ENCODE peak calls at places on chromosomes 13 and 19, in four cellular contexts. G is uterus, T is upper lobe of right lung, E is H9. O is an unnamed sample.

GRCh38 chr19:52007805-52008557 is at the start of gene ZNF615:
- DNase-seq in E (peak), G (peak), T (peak), O (peak)

GRCh38 chr13:79810671-79811070 is 329.7 kb downstream of the NDFIP2 start:
- DNase-seq in E (no peak), T (no peak), G (no peak), O (no peak)

GRCh38 chr13:111886217-111886945 is 180.6 kb upstream of the SOX1 start:
- DNase-seq in E (no peak), T (no peak), G (no peak), O (no peak)

GRCh38 chr13:109743706-109744453 is 42.5 kb downstream of the IRS2 start:
- DNase-seq in E (peak), T (no peak), G (peak), O (no peak)

GRCh38 chr13:20230913-20231838 is 943 bp downstream of the GJB6 start:
- DNase-seq in T (no peak), G (no peak), E (peak), O (peak)

GRCh38 chr13:111908391-111908790 is 158.6 kb upstream of the SOX1 start:
- DNase-seq in G (no peak), T (no peak), E (peak), O (no peak)

GRCh38 chr19:35856001-35856400 is 710 bp upstream of the KIRREL2 start:
- DNase-seq in T (no peak), G (no peak), E (peak), O (no peak)

GRCh38 chr13:71864981-71865857 is 1.8 kb downstream of the DACH1 start:
- DNase-seq in G (peak), E (peak), T (peak), O (peak)

GRCh38 chr19:17404015-17404414 is 1.4 kb downstream of the BST2 start:
- DNase-seq in E (peak), G (no peak), T (no peak), O (no peak)

GRCh38 chr13:99172951-99173350 is 27.7 kb upstream of the UBAC2 start:
- DNase-seq in E (no peak), T (no peak), G (no peak), O (no peak)

GRCh38 chr13:30355405-30355741 is 48.0 kb upstream of the KATNAL1 start:
- DNase-seq in T (peak), E (peak), G (no peak), O (peak)

GRCh38 chr19:4343056-4343844 is at the start of gene MPND:
- DNase-seq in G (peak), T (peak), E (peak), O (peak)

GRCh38 chr19:897442-898039 is 4.3 kb downstream of the RNU6-9 start:
- DNase-seq in E (peak), G (no peak), T (no peak), O (no peak)
- TF ChIP-seq CTCF in E (peak), G (no peak), T (no peak), O (no peak)

GRCh38 chr19:14318873-14319272 is 62.4 kb upstream of the ADGRE5 start:
- DNase-seq in G (no peak), T (no peak), E (peak), O (peak)
- TF ChIP-seq CTCF in G (no peak), T (peak), E (peak), O (peak)

GRCh38 chr19:54429176-54429495 is 13.9 kb downstream of the TTYH1 start:
- DNase-seq in G (no peak), E (no peak), T (no peak), O (no peak)
- TF ChIP-seq CTCF in G (no peak), E (no peak), T (no peak), O (no peak)

GRCh38 chr13:24308068-24308445 is 1.3 kb upstream of the C1QTNF9 start:
- DNase-seq in E (no peak), G (no peak), T (no peak), O (no peak)

GRCh38 chr13:24308488-24309020 is 826 bp upstream of the C1QTNF9 start:
- DNase-seq in E (no peak), G (no peak), T (no peak), O (no peak)

GRCh38 chr13:24313449-24313848 is 4.1 kb downstream of the C1QTNF9 start:
- DNase-seq in G (no peak), T (no peak), E (no peak), O (no peak)
- TF ChIP-seq CTCF in G (no peak), T (peak), E (peak), O (no peak)

GRCh38 chr13:25192489-25192888 is 20.4 kb upstream of the AMER2 start:
- DNase-seq in E (no peak), G (no peak), T (no peak), O (no peak)

GRCh38 chr13:25192936-25193335 is 20.8 kb upstream of the AMER2 start:
- DNase-seq in G (no peak), E (no peak), T (no peak), O (no peak)

GRCh38 chr13:25187596-25187995 is 15.5 kb upstream of the AMER2 start:
- DNase-seq in G (no peak), T (no peak), E (no peak), O (no peak)

GRCh38 chr13:25192052-25192451 is 20.0 kb upstream of the AMER2 start:
- DNase-seq in E (no peak), T (no peak), G (no peak), O (no peak)

DNA sequence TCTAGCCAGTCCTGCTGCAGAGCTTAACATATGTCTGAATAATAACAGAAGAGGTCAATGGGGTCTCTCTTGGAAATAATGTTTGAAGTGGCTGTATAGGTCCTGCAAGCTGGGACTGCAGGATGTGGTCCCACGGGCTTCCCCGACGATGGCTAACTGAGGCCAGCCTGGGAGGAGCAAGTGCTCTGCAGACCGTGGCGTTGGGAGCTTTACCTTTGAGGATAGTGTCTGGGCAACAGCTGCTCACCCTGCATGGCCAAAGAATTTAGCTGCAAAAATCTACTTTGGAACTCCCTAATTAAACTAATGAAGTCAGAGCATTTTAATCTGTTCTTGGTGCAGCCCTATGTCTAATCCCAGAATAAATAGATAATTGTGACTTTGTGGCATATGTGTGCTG is 18.2 kb upstream of the AMER2 start:
- DNase-seq in E (no peak), G (no peak), T (no peak), O (no peak)
- TF ChIP-seq CTCF in E (no peak), G (no peak), T (no peak), O (no peak)

GRCh38 chr19:6047741-6048231 is 62.5 kb downstream of the RFX2 start:
- DNase-seq in T (no peak), G (no peak), E (peak), O (peak)
- TF ChIP-seq CTCF in T (peak), G (peak), E (peak), O (peak)

GRCh38 chr13:51910508-51910907 is 48.7 kb downstream of the CCDC70 start:
- DNase-seq in T (no peak), E (peak), G (no peak), O (no peak)
- TF ChIP-seq CTCF in T (no peak), E (no peak), G (no peak), O (no peak)

DNA sequence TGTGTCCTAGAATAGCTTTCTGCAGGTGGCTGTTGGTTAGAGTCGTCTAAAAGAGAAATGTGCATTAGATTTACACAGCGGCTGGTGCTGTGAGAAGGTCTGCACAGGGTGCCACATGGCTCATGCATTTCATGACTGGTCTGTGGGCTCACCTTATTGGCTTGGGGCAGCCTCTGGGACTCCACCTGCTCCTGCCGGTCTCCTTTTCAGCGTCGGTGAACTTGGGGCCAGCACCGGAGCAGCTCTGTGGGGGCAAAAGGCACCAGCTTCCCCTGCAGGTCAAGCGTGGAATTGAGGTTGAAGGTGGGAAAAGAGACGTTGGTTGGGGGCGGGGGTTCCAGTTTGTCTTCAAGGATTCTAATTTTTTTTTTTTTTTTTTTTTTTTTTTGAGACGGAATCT is 3.1 kb upstream of the PNMA8C start:
- DNase-seq in T (no peak), G (no peak), E (peak), O (no peak)
- TF ChIP-seq CTCF in T (no peak), G (no peak), E (peak), O (no peak)

GRCh38 chr19:10895920-10896319 is 24.6 kb downstream of the CARM1 start:
- DNase-seq in E (peak), T (no peak), G (no peak), O (no peak)
- TF ChIP-seq CTCF in E (peak), T (no peak), G (no peak), O (no peak)

GRCh38 chr13:31794452-31794851 is 55.1 kb downstream of the RXFP2 start:
- DNase-seq in G (no peak), E (no peak), T (no peak), O (no peak)

GRCh38 chr13:31801088-31801487 is 61.8 kb downstream of the RXFP2 start:
- DNase-seq in E (no peak), G (no peak), T (no peak), O (no peak)

GRCh38 chr13:31798189-31798588 is 58.9 kb downstream of the RXFP2 start:
- DNase-seq in E (no peak), T (no peak), G (no peak), O (no peak)

GRCh38 chr13:31793246-31793645 is 53.9 kb downstream of the RXFP2 start:
- DNase-seq in T (no peak), G (no peak), E (no peak), O (no peak)

GRCh38 chr13:31797154-31797775 is 57.9 kb downstream of the RXFP2 start:
- DNase-seq in E (no peak), T (no peak), G (no peak), O (no peak)
- TF ChIP-seq CTCF in E (peak), T (peak), G (peak), O (no peak)